ENCODE peak calls at places on chromosomes 4 and X, in four cellular contexts. V is mesothelial cell of epicardium, N is Calu3, M is GM20000. P is an unnamed sample.

GRCh38 chr4:110622841-110623709 is at the start of gene PITX2:
- DNase-seq in V (peak), N (no peak), M (peak), P (no peak)

GRCh38 chr4:110138546-110138945 is 59.9 kb downstream of the ELOVL6 start:
- DNase-seq in V (no peak), N (no peak), M (no peak), P (no peak)

GRCh38 chr4:140116442-140117104 is 37.4 kb downstream of the MAML3 start:
- DNase-seq in V (no peak), N (no peak), M (no peak), P (no peak)

GRCh38 chr4:124686279-124686678 is 26.3 kb downstream of the ANKRD50 start:
- DNase-seq in V (no peak), N (peak), M (no peak), P (no peak)

GRCh38 chrX:51641421-51642021 is 22.8 kb upstream of the CENPVL3 start:
- DNase-seq in V (no peak), N (peak), M (peak), P (no peak)

GRCh38 chr4:7625073-7625472 is 190.3 kb upstream of the PSAPL1 start:
- DNase-seq in V (no peak), N (no peak), M (no peak), P (no peak)

GRCh38 chr4:124483043-124483906 is 229.3 kb downstream of the ANKRD50 start:
- DNase-seq in V (no peak), N (no peak), M (no peak), P (no peak)

GRCh38 chr4:17597517-17597916 is 16.9 kb upstream of the MED28 start:
- DNase-seq in V (no peak), N (peak), M (no peak), P (no peak)

GRCh38 chr4:92735025-92735665 is 431.4 kb downstream of the GRID2 start:
- DNase-seq in V (no peak), N (no peak), M (no peak), P (no peak)

GRCh38 chrX:40719218-40719617 is 16.1 kb downstream of the MED14 start:
- DNase-seq in V (no peak), N (no peak), M (no peak), P (no peak)

GRCh38 chrX:18649498-18649951 is 22.4 kb downstream of the RS1 start:
- DNase-seq in V (no peak), N (no peak), M (no peak), P (no peak)

GRCh38 chrX:126982158-126982557 is 162.6 kb downstream of the PRR32 start:
- DNase-seq in V (no peak), N (no peak), M (no peak), P (no peak)

GRCh38 chr4:76001760-76002159 is 5.5 kb downstream of the CXCL9 start:
- DNase-seq in V (no peak), N (no peak), M (no peak), P (no peak)

GRCh38 chrX:13411496-13412207 is 91.8 kb upstream of the ATXN3L start:
- DNase-seq in V (no peak), N (peak), M (no peak), P (no peak)

GRCh38 chrX:69024931-69025330 is 140.3 kb downstream of the PJA1 start:
- DNase-seq in V (no peak), N (no peak), M (no peak), P (no peak)

GRCh38 chrX:21481761-21482160 is 107.5 kb downstream of the CNKSR2 start:
- DNase-seq in V (no peak), N (no peak), M (no peak), P (no peak)

GRCh38 chrX:108396188-108396885 is 41.9 kb downstream of the COL4A6 start:
- DNase-seq in V (no peak), N (no peak), M (no peak), P (no peak)

GRCh38 chr4:156102411-156102810 is 148.7 kb upstream of the CTSO start:
- DNase-seq in V (no peak), N (no peak), M (no peak), P (no peak)

GRCh38 chrX:110087485-110088356 is 84.8 kb downstream of the TMEM164 start:
- DNase-seq in V (no peak), N (peak), M (no peak), P (no peak)

GRCh38 chr4:5804656-5805055 is 88.2 kb downstream of the CRMP1 start:
- DNase-seq in V (no peak), N (no peak), M (no peak), P (no peak)
- TF ChIP-seq CTCF in V (no peak), N (no peak), M (no peak), P (no peak)

DNA sequence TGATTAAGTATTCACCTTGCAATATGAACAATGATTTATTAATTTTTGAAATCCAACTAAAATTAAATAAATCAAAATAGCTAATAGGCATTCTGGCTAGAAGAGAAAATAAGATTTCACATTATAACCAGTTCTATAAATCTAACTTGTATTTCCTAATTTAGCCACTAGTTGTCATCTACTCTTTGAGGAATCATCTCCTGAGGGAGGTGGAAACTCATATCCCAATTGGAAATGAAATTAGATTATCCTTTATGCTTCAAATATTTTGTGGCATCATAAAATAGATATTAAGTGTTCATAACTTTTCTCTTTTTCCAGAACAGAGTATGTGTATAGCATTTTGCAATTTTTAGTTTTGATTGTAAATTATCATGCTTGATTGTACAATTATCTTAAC is 558.5 kb upstream of the DIAPH2 start:
- DNase-seq in V (no peak), N (no peak), M (no peak), P (no peak)
- TF ChIP-seq CTCF in V (no peak), N (no peak), M (no peak), P (no peak)

GRCh38 chr4:62051332-62051731 is 851.2 kb downstream of the ADGRL3 start:
- DNase-seq in V (no peak), N (no peak), M (no peak), P (no peak)
- TF ChIP-seq CTCF in V (no peak), N (no peak), M (no peak), P (no peak)

GRCh38 chr4:25667931-25668557 is 12.4 kb downstream of the SLC34A2 start:
- DNase-seq in V (no peak), N (no peak), M (no peak), P (no peak)
- TF ChIP-seq CTCF in V (no peak), N (no peak), M (no peak), P (no peak)

DNA sequence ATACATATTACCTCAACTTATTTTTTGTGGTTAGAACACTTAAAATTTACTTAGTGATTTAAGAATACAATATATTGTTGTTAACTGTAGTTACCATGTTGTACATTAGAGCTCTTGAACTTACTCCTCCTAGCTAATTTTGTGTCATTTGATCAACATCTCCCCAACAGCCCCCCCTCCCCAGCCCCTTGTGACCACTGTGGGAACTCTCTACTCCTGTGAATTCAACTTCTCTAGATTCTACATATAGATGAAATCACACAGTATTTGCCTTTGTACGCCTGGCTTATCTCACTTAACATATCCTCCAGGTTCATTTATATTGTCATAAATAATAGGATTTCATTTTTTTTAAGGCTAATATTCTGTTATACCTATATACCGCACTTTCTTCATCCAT is 66.5 kb downstream of the RAPGEF2 start:
- DNase-seq in V (no peak), N (no peak), M (no peak), P (no peak)
- TF ChIP-seq CTCF in V (no peak), N (no peak), M (no peak), P (no peak)

GRCh38 chrX:80765226-80765625 is 44.5 kb downstream of the BRWD3 start:
- DNase-seq in V (no peak), N (peak), M (no peak), P (no peak)

GRCh38 chrX:80766916-80767315 is 42.8 kb downstream of the BRWD3 start:
- DNase-seq in V (no peak), N (no peak), M (no peak), P (no peak)
- TF ChIP-seq CTCF in V (no peak), N (no peak), M (no peak), P (no peak)

DNA sequence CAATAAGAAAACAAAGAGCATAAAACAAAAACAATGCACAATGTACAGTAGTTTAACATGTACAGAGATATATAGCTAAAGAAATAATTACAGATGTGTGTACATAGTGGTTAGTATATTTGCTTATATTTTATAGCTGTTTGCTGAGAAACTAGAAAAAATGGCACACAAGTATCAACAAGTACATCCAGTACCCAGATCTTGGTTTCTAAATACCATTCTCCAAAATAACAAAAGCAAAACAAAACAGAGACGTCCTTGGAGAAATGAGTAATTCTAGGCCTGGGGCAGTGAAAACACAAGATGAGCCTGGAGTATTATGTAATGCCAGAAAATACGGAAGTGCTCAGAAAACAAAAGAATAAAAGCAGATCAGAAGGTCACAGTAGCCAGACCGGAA is 189.6 kb downstream of the TMEM47 start:
- DNase-seq in V (no peak), N (no peak), M (no peak), P (no peak)
- TF ChIP-seq CTCF in V (no peak), N (no peak), M (no peak), P (no peak)

P was measured in activated B cell treated with CpG ODN at 0.5 μM for 24 hours.